ENCODE peak calls at places on chromosome 21, in seven cellular contexts. C is lower leg skin, P is AG09309, Q is mucosa of descending colon, F is upper lobe of right lung, G is fibroblast of mammary gland, A is esophagus squamous epithelium. B is an unnamed sample.

GRCh38 chr21:37551406-37552355 is 185.1 kb downstream of the DYRK1A start:
- DNase-seq in P (no peak), Q (peak), F (no peak), C (no peak), A (no peak), G (no peak), B (no peak)

GRCh38 chr21:41112740-41113692 is 54.9 kb upstream of the BACE2 start:
- DNase-seq in Q (no peak), C (peak), A (no peak), F (no peak), G (peak), P (peak), B (peak)

GRCh38 chr21:44496900-44497550 is 41.7 kb downstream of the LRRC3 start:
- DNase-seq in G (no peak), F (no peak), C (no peak), P (no peak), Q (no peak), A (no peak), B (no peak)

GRCh38 chr21:41319273-41319672 is 2.7 kb downstream of the FAM3B start:
- DNase-seq in A (no peak), G (no peak), Q (peak), P (no peak), C (no peak), F (no peak), B (no peak)

GRCh38 chr21:42745511-42746239 is 92.3 kb downstream of the PDE9A start:
- DNase-seq in A (no peak), F (peak), C (no peak), P (no peak), G (no peak), Q (no peak), B (no peak)

GRCh38 chr21:29943885-29944284 is 4.1 kb upstream of the GRIK1 start:
- DNase-seq in Q (no peak), C (no peak), A (no peak), G (peak), F (no peak), P (no peak), B (no peak)

GRCh38 chr21:33205476-33205875 is 24.3 kb upstream of the IFNAR2 start:
- DNase-seq in C (no peak), F (no peak), G (no peak), P (no peak), Q (no peak), A (no peak), B (no peak)

GRCh38 chr21:27047331-27048314 is 80.7 kb upstream of the ADAMTS5 start:
- DNase-seq in P (no peak), F (no peak), Q (no peak), A (no peak), C (no peak), G (peak), B (no peak)

GRCh38 chr21:29540289-29540688 is 241.6 kb downstream of the BACH1 start:
- DNase-seq in A (no peak), C (no peak), P (no peak), Q (no peak), F (no peak), G (no peak), B (no peak)

GRCh38 chr21:29182674-29183073 is 52.2 kb downstream of the MAP3K7CL start:
- DNase-seq in G (no peak), Q (no peak), A (no peak), P (no peak), C (no peak), F (no peak), B (no peak)

GRCh38 chr21:15204140-15204774 is 139.5 kb upstream of the NRIP1 start:
- DNase-seq in A (no peak), F (no peak), P (no peak), C (no peak), G (no peak), Q (no peak), B (no peak)

GRCh38 chr21:15207231-15207630 is 142.4 kb upstream of the NRIP1 start:
- DNase-seq in F (no peak), C (no peak), Q (no peak), P (no peak), A (no peak), G (no peak), B (no peak)

GRCh38 chr21:15207635-15208370 is 143.0 kb upstream of the NRIP1 start:
- DNase-seq in C (no peak), P (no peak), A (no peak), Q (no peak), F (no peak), G (no peak), B (no peak)

GRCh38 chr21:15204887-15205286 is 140.1 kb upstream of the NRIP1 start:
- DNase-seq in F (no peak), A (no peak), C (no peak), P (no peak), G (no peak), Q (no peak), B (no peak)

GRCh38 chr21:15206514-15206913 is 141.7 kb upstream of the NRIP1 start:
- DNase-seq in C (no peak), Q (no peak), F (no peak), A (no peak), G (no peak), P (no peak), B (no peak)
- H3K4me3 ChIP-seq in C (no peak), Q (no peak), F (no peak), A (no peak), G (no peak), P (no peak), B (no peak)

GRCh38 chr21:39668369-39668768 is 55.6 kb downstream of the B3GALT5 start:
- DNase-seq in G (no peak), A (no peak), Q (no peak), P (no peak), F (peak), C (no peak), B (no peak)
- TF ChIP-seq CTCF in G (no peak), A (no peak), Q (no peak), P (no peak), F (no peak), C (no peak), B (no peak)

GRCh38 chr21:45589686-45590245 is 47.5 kb upstream of the SLC19A1 start:
- DNase-seq in C (no peak), Q (no peak), A (no peak), F (no peak), P (no peak), G (no peak), B (no peak)
- H3K4me3 ChIP-seq in C (no peak), Q (no peak), A (peak), F (peak), P (no peak), G (peak), B (peak)

DNA sequence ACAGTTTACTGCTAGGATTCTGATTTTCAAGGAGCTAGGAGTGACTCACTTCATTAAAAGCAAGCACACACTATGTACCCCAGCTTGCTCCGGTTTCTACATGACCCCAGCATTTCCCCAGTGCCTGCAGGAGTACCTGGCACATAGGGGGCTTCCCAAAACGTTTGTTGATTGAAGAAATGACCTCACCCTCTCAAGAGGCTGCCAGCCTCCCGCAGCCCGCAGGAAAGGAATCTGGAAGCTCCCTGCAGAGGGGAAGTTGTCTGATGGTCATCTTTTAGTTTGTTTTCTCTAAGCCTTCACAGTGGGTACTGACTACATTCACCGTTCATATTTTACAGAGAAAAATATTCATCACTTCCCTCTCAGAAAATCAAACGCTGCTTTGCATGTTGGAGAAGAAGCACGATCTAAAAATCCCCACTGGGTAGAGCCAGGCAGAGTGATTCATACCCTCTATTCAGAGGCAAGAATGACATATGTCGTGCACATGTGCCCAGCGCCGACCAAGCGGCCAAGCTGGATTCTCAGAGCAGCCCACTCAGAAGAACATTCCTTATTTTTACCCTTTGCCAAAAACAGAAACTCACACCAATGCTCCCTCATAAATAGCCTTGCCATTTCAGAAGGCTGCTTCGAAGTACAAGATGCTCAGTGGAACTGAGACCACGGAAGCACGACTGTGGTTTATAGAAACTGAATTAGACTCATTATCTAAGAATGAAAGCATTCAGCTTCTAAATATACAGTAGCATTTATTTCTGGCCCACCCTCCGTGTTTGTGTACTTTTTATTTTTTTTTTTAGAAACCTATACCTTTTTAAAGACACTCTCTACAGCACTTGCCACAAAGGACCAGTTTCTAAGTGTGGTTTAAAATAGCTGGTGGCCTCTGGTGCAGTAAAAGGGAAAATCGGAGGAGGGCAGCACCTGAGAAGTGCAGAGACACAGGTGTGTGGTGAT is 143.2 kb downstream of the MIS18A start:
- DNase-seq in F (no peak), Q (no peak), A (no peak), P (peak), G (peak), C (no peak), B (no peak)
- TF ChIP-seq CTCF in F (no peak), Q (no peak), A (no peak), P (no peak), G (no peak), C (no peak), B (no peak)